ENCODE peak calls at places on chromosomes 11 and 22, in four cellular contexts. D, O, Q and P are unnamed samples.

GRCh38 chr11:93849751-93850584 is 450 bp downstream of the VSTM5 start:
- DNase-seq in D (peak), O (no peak), Q (peak), P (no peak)

GRCh38 chr11:111344032-111344431 is 35.0 kb downstream of the POU2AF1 start:
- DNase-seq in D (peak), O (no peak), Q (peak), P (no peak)

GRCh38 chr11:68589817-68590216 is 94.5 kb upstream of the GAL start:
- DNase-seq in D (no peak), O (no peak), Q (no peak), P (no peak)

GRCh38 chr11:121464352-121464946 is 11.7 kb upstream of the SORL1-AS1 start:
- DNase-seq in D (peak), O (peak), Q (peak), P (peak)

GRCh38 chr11:75202195-75202594 is 38.4 kb upstream of the TPBGL start:
- DNase-seq in D (no peak), O (no peak), Q (no peak), P (no peak)

GRCh38 chr11:66089067-66089466 is 19.0 kb downstream of the PACS1 start:
- DNase-seq in D (no peak), O (no peak), Q (no peak), P (no peak)

GRCh38 chr11:24624432-24624831 is 127.6 kb downstream of the LUZP2 start:
- DNase-seq in D (no peak), O (no peak), Q (no peak), P (no peak)

GRCh38 chr11:4645974-4646373 is 2.2 kb downstream of the OR51E1 start:
- DNase-seq in D (no peak), O (no peak), Q (no peak), P (no peak)

GRCh38 chr22:49522582-49523373 is 304.9 kb downstream of the BRD1 start:
- DNase-seq in D (no peak), O (no peak), Q (no peak), P (no peak)

GRCh38 chr11:100827934-100828661 is 141.0 kb downstream of the ARHGAP42 start:
- DNase-seq in D (peak), O (no peak), Q (peak), P (no peak)

GRCh38 chr11:95229199-95230053 is 1.6 kb downstream of the SESN3 start:
- DNase-seq in D (peak), O (no peak), Q (no peak), P (no peak)

GRCh38 chr22:40691532-40691931 is 12.2 kb downstream of the MCHR1 start:
- DNase-seq in D (no peak), O (no peak), Q (no peak), P (no peak)

GRCh38 chr11:110337570-110338193 is 41.3 kb upstream of the RDX start:
- DNase-seq in D (peak), O (no peak), Q (peak), P (peak)

GRCh38 chr11:114017723-114018122 is 41.8 kb upstream of the ZBTB16 start:
- DNase-seq in D (no peak), O (peak), Q (no peak), P (no peak)

GRCh38 chr11:113591122-113591521 is 115.0 kb downstream of the TMPRSS5 start:
- DNase-seq in D (no peak), O (no peak), Q (no peak), P (no peak)

GRCh38 chr11:2519879-2520735 is 75.3 kb downstream of the KCNQ1 start:
- DNase-seq in D (no peak), O (peak), Q (peak), P (no peak)

GRCh38 chr11:7303146-7303545 is 51.4 kb downstream of the SYT9 start:
- DNase-seq in D (no peak), O (no peak), Q (no peak), P (no peak)

GRCh38 chr11:111406589-111406988 is 27.5 kb upstream of the POU2AF1 start:
- DNase-seq in D (no peak), O (no peak), Q (no peak), P (peak)

GRCh38 chr11:68693484-68693882 is 9.1 kb downstream of the GAL start:
- DNase-seq in D (no peak), O (no peak), Q (no peak), P (no peak)

GRCh38 chr11:66855574-66856495 is 1.0 kb upstream of the LRFN4 start:
- DNase-seq in D (peak), O (peak), Q (peak), P (peak)

GRCh38 chr11:112174789-112175595 is at the start of gene BCO2:
- DNase-seq in D (peak), O (peak), Q (peak), P (no peak)

GRCh38 chr11:57248780-57249383 is 11.8 kb upstream of the APLNR start:
- DNase-seq in D (peak), O (peak), Q (peak), P (no peak)

GRCh38 chr11:130037058-130037457 is 32.6 kb upstream of the APLP2 start:
- DNase-seq in D (peak), O (no peak), Q (no peak), P (peak)

GRCh38 chr22:45750626-45751025 is 79.0 kb downstream of the ATXN10 start:
- DNase-seq in D (no peak), O (no peak), Q (no peak), P (peak)

GRCh38 chr11:79276900-79277299 is 163.9 kb downstream of the TENM4 start:
- DNase-seq in D (no peak), O (no peak), Q (no peak), P (no peak)

GRCh38 chr11:71089571-71089970 is 162.8 kb downstream of the SHANK2 start:
- DNase-seq in D (no peak), O (no peak), Q (no peak), P (no peak)

GRCh38 chr11:75762885-75763284 is 5.7 kb upstream of the DGAT2 start:
- DNase-seq in D (peak), O (no peak), Q (no peak), P (no peak)

GRCh38 chr11:42034821-42035220 is 575.4 kb upstream of the LRRC4C start:
- DNase-seq in D (no peak), O (no peak), Q (no peak), P (no peak)

GRCh38 chr11:1348748-1349073 is 39.3 kb upstream of the TOLLIP start:
- DNase-seq in D (no peak), O (no peak), Q (no peak), P (no peak)

GRCh38 chr11:18650859-18651557 is 16.9 kb upstream of the SPTY2D1 start:
- DNase-seq in D (peak), O (no peak), Q (peak), P (no peak)

GRCh38 chr11:9170450-9170849 is 79.1 kb upstream of the SCUBE2 start:
- DNase-seq in D (peak), O (no peak), Q (no peak), P (peak)

GRCh38 chr22:21876486-21877176 is 9.2 kb upstream of the MAPK1 start:
- DNase-seq in D (peak), O (no peak), Q (no peak), P (peak)

GRCh38 chr11:93537767-93538261 is 5.4 kb downstream of the SMCO4 start:
- DNase-seq in D (peak), O (peak), Q (peak), P (no peak)

GRCh38 chr11:115676206-115676605 is 172.0 kb upstream of the CADM1 start:
- DNase-seq in D (no peak), O (no peak), Q (no peak), P (no peak)

GRCh38 chr11:47001666-47002285 is 65.2 kb downstream of the CSTPP1 start:
- DNase-seq in D (peak), O (no peak), Q (no peak), P (no peak)

GRCh38 chr11:27215471-27216267 is 147.3 kb downstream of the CCDC34 start:
- DNase-seq in D (no peak), O (peak), Q (peak), P (no peak)

GRCh38 chr22:36085476-36086169 is 57.0 kb upstream of the RBFOX2 start:
- DNase-seq in D (no peak), O (no peak), Q (no peak), P (no peak)

GRCh38 chr22:36086629-36087254 is 58.1 kb upstream of the RBFOX2 start:
- DNase-seq in D (no peak), O (no peak), Q (no peak), P (no peak)

GRCh38 chr22:36087784-36088183 is 59.2 kb upstream of the RBFOX2 start:
- DNase-seq in D (no peak), O (no peak), Q (no peak), P (no peak)

GRCh38 chr22:36086170-36086490 is 57.5 kb upstream of the RBFOX2 start:
- DNase-seq in D (no peak), O (no peak), Q (no peak), P (no peak)

GRCh38 chr22:36088292-36088691 is 59.7 kb upstream of the RBFOX2 start:
- DNase-seq in D (no peak), O (no peak), Q (no peak), P (no peak)
- TF ChIP-seq CTCF in D (no peak), O (no peak), Q (no peak), P (no peak)

DNA sequence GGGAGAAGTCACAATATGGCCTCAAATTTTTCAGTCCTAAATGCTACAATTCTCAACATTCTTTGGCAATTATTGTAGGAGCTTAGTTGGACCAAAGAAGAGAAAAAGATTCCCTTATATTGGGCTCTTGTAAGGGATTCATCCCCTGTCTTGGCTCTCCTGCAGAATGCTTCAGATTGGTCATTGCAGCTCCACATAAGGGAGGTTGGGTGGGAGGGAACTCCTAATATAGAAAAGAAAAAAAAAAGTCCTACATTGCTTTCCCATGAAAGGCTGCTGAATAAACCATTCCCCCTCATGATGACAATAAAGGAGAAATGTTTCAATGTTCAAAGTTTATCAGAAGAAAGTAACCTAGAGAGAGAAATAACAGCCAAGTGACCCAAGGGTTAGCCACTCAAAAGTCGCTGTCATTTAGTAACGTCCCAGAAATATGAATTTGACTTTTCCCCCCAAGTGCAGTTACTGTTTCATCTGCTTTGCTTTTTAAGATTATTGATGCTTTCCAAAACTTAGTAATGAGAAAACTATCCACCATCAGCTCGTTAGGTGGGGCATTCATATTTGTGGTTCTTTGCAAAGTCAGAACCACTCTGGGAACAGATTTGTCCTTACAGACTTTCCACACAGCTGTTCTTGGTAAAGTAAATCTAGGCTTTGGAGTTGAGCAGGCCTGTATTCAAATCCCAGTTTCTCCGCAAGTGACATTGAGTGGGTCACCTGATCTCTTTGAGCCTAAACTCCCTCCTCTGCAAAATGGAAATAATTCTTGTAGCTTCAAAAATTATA is 5.0 kb upstream of the SLC1A2 start:
- DNase-seq in D (peak), O (no peak), Q (no peak), P (no peak)
- H3K4me3 ChIP-seq in D (no peak), O (no peak), Q (no peak), P (no peak)

GRCh38 chr11:58742981-58743880 is 11.5 kb upstream of the GLYAT start:
- DNase-seq in D (no peak), O (no peak), Q (no peak), P (no peak)
- TF ChIP-seq CTCF in D (peak), O (no peak), Q (no peak), P (peak)

GRCh38 chr22:37953062-37953436 is 352 bp downstream of the C22orf23 start:
- DNase-seq in D (no peak), O (no peak), Q (peak), P (no peak)
- H3K4me3 ChIP-seq in D (peak), O (peak), Q (peak), P (peak)

GRCh38 chr11:86069408-86070086 is 663 bp upstream of the PICALM start:
- DNase-seq in D (peak), O (peak), Q (peak), P (peak)
- TF ChIP-seq CTCF in D (no peak), O (no peak), Q (no peak), P (no peak)

DNA sequence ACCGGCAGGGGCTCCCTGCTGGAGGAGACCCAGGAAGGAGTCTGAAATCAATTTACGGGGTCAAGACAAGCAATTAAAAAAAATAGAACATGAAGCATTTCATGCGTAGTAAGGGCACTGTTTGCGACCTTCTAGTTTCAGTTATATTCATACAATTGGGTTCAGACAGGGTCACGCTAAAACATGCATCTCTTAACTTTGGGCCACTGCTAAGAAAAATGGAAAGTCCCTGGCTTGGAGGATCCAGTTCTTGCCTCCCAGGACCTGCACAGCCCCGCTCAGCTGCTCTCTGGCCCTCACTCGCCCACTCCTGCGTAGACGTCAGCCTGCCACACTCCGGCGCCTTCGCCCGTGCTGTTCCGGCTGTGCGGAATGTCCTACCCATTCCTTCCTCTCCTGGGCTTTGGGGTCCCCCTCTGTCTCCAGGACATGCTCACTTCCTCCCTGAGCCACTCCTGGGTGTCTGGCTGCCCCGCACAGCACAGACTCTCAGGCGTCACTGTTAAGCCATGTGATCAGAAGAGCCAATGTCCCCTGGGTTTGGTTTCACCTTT is 12.8 kb downstream of the NFAM1 start:
- DNase-seq in D (no peak), O (no peak), Q (no peak), P (no peak)
- H3K4me3 ChIP-seq in D (no peak), O (no peak), Q (no peak), P (no peak)

GRCh38 chr11:132579686-132580085 is 952.6 kb downstream of the OPCML start:
- DNase-seq in D (no peak), O (no peak), Q (no peak), P (no peak)

GRCh38 chr11:132576706-132577105 is 955.6 kb downstream of the OPCML start:
- DNase-seq in D (peak), O (no peak), Q (no peak), P (peak)
- TF ChIP-seq CTCF in D (no peak), O (no peak), Q (no peak), P (peak)

GRCh38 chr22:32204211-32204855 is 540 bp downstream of the RFPL2 start:
- DNase-seq in D (no peak), O (no peak), Q (peak), P (no peak)
- H3K4me3 ChIP-seq in D (no peak), O (no peak), Q (no peak), P (peak)

DNA sequence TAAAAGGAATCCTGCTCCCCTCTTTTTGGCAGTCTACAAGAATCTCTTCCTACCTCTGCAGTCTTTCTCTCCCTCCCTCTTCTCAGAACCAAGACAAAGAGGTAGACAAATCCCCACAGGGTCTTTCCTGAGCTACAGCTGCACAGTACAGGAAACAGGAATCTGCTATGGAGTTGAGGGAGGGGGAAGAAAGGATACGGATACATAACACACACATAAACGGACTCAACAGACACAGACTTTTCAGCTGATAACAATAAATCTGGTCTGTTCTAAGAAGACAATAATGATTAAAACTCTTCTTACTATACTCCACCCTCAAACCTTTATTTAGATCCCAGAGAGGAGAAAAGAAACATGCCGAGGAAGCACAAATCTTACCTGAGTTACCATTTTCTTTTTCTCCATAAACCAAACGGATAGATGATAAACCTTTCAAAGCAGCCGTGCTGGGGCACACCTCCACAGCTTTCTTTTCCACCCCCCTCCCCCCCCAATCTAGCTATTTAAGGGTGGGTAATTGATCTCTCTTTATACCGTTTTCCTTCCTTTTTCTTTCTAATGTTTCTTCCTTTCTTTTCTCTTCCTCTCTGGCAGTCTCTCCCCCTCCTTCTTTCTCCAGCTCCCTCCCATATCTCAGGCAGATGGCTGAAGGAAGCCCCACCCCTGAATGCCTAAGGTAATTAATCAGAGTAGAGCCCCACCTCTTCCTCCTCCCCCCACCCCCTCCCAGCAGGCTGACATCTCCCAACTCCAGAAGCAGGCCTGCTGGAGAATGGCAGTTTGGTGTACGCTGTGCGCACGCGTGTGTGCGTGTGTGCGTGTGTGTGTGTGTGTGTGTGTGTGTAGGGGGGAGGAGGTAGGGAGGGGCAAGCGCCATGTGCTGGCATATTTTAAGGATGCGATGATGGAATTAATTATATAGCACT is 122.4 kb downstream of the APOL5 start:
- DNase-seq in D (peak), O (peak), Q (peak), P (peak)
- TF ChIP-seq CTCF in D (no peak), O (no peak), Q (no peak), P (no peak)